ENCODE peak calls at places on chromosomes 13 and 19, in four cellular contexts. C is breast epithelium, I is H9, E is Caco-2. T is an unnamed sample. For H3K9me3, the result is how much of the 10 kb centered on the place peaks cover.

GRCh38 chr13:26343816-26344215 is 89.9 kb downstream of the CDK8 start:
- DNase-seq in C (no peak), I (no peak), E (no peak), T (no peak)

GRCh38 chr13:28655566-28655965 is 3.4 kb upstream of the POMP start:
- DNase-seq in C (no peak), I (no peak), E (no peak), T (no peak)

GRCh38 chr13:21901772-21902708 is 231.2 kb downstream of the FGF9 start:
- DNase-seq in C (no peak), I (peak), E (no peak), T (no peak)

GRCh38 chr13:98188544-98189166 is 11.6 kb upstream of the RNF113B start:
- DNase-seq in C (no peak), I (no peak), E (no peak), T (no peak)

GRCh38 chr19:58001895-58002369 is 688 bp downstream of the ZNF606 start:
- DNase-seq in C (no peak), I (no peak), E (no peak), T (no peak)

GRCh38 chr13:47457631-47458030 is 543.4 kb downstream of the SUCLA2 start:
- DNase-seq in C (no peak), I (no peak), E (no peak), T (no peak)

GRCh38 chr19:10826236-10826635 is 9.8 kb downstream of the TMED1 start:
- DNase-seq in C (no peak), I (no peak), E (no peak), T (no peak)

GRCh38 chr13:50209646-50210045 is 194.4 kb downstream of the KCNRG start:
- DNase-seq in C (no peak), I (no peak), E (no peak), T (no peak)

GRCh38 chr13:45078003-45078402 is 42.3 kb upstream of the GTF2F2 start:
- DNase-seq in C (no peak), I (no peak), E (no peak), T (no peak)

GRCh38 chr19:18606281-18607221 is at the start of gene CRLF1:
- DNase-seq in C (no peak), I (no peak), E (no peak), T (peak)

GRCh38 chr19:8086849-8087248 is 34.3 kb downstream of the CCL25 start:
- DNase-seq in C (no peak), I (no peak), E (no peak), T (no peak)

GRCh38 chr19:51607077-51607476 is 23.1 kb downstream of the SIGLEC5 start:
- DNase-seq in C (no peak), I (no peak), E (no peak), T (no peak)

GRCh38 chr13:41706189-41706588 is 248.8 kb downstream of the RGCC start:
- DNase-seq in C (no peak), I (no peak), E (no peak), T (no peak)

GRCh38 chr13:110869805-110870706 is 44.8 kb downstream of the ANKRD10 start:
- DNase-seq in C (peak), I (peak), E (peak), T (peak)

GRCh38 chr13:54890976-54891375 is 1862.4 kb downstream of the OLFM4 start:
- DNase-seq in C (no peak), I (no peak), E (no peak), T (no peak)
- H3K9me3 ChIP-seq in C (under half), I (under half), E (under half), T (under half)

GRCh38 chr13:18947376-18947977 is 234.1 kb downstream of the TUBA3C start:
- DNase-seq in C (no peak), I (no peak), E (no peak), T (no peak)
- H3K9me3 ChIP-seq in C (under half), I (half or more), E (under half), T (under half)

DNA sequence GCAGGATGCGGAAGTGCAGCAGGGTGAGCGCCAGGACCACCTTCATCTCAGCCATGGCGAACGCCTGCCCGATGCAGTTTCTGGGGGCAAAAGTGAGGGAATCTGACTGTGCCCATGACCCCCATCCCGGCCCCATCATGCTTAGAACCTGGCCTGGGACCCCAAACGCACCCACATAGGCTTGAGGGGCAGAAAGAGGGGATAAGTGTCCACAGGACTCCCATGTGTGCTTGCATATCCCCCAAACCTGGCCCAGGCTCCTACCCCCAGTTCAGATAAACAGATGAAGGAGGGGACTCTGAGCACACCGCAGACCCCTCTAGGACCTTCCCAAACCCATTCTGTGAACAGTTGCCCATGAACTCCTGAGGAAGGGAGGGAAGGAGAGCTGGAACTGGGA is 16.0 kb upstream of the CYP4F2 start:
- DNase-seq in C (no peak), I (no peak), E (no peak), T (no peak)
- H3K9me3 ChIP-seq in C (under half), I (half or more), E (under half), T (under half)

GRCh38 chr19:54517483-54517882 is 14.9 kb downstream of the LAIR2 start:
- DNase-seq in C (peak), I (peak), E (peak), T (peak)
- H3K9me3 ChIP-seq in C (under half), I (half or more), E (under half), T (under half)

GRCh38 chr19:6955082-6955481 is 66.1 kb downstream of the MBD3L2B start:
- DNase-seq in C (no peak), I (no peak), E (no peak), T (no peak)

GRCh38 chr19:6963937-6964336 is 57.3 kb downstream of the MBD3L2B start:
- DNase-seq in C (no peak), I (no peak), E (no peak), T (no peak)

GRCh38 chr19:6963259-6963852 is 57.9 kb downstream of the MBD3L2B start:
- DNase-seq in C (no peak), I (no peak), E (no peak), T (no peak)

GRCh38 chr19:6956573-6956972 is 64.7 kb downstream of the MBD3L2B start:
- DNase-seq in C (no peak), I (no peak), E (no peak), T (no peak)

GRCh38 chr19:6958786-6959185 is 62.4 kb downstream of the MBD3L2B start:
- DNase-seq in C (no peak), I (no peak), E (no peak), T (no peak)
- H3K9me3 ChIP-seq in C (under half), I (half or more), E (under half), T (under half)

DNA sequence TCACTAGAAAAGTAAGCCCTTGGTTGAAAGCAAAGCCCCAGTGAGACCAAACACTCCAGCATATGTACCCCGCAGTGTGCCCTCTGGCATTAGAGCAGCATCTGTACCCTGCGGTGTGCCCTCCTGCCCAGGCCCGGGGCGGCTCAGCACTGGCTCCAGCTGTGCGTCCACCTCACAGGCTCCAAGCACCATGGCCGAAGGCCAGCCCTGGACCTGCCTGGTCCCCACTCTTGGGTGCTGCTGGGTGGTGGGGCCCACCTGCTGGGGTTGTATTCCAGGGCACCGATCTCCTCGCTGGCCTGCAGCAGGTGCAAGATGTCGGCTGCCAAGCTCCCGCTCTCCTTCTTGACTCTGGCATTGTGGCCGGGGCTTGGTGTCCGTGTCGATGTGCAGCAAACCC is 230.2 kb downstream of the TUBA3C start:
- DNase-seq in C (no peak), I (no peak), E (no peak), T (no peak)
- H3K9me3 ChIP-seq in C (under half), I (half or more), E (under half), T (under half)

GRCh38 chr19:22620401-22620800 is 13.7 kb upstream of the ZNF492 start:
- DNase-seq in C (no peak), I (no peak), E (no peak), T (no peak)

GRCh38 chr19:22619371-22619770 is 14.8 kb upstream of the ZNF492 start:
- DNase-seq in C (no peak), I (no peak), E (no peak), T (no peak)

GRCh38 chr19:22619932-22620331 is 14.2 kb upstream of the ZNF492 start:
- DNase-seq in C (no peak), I (no peak), E (no peak), T (no peak)

GRCh38 chr19:22622020-22622419 is 12.1 kb upstream of the ZNF492 start:
- DNase-seq in C (no peak), I (no peak), E (no peak), T (no peak)

DNA sequence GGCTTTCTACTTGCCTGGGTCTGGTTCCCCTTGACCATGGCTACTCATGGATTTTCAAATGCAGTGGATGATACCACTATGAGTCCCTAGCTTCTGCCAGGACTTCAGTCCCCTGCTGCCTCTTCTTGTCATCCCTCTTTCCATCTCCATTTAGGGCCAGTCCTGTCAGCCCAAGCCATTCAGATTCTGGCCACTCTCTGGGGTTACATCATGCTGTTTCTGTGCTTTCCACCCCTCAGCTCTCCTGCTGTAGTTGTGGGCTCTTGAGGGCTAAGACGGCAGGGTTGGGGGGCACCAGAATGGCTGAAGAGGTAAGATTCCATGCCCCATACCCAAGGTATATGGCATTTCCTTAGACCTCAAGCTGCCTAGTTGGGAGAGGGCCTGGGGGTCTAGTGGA is 13.2 kb upstream of the ZNF492 start:
- DNase-seq in C (no peak), I (no peak), E (no peak), T (no peak)
- H3K9me3 ChIP-seq in C (under half), I (half or more), E (under half), T (under half)

GRCh38 chr19:56637976-56638555 is 4.9 kb upstream of the SMIM17 start:
- DNase-seq in C (peak), I (peak), E (peak), T (peak)
- H3K9me3 ChIP-seq in C (under half), I (under half), E (under half), T (under half)

DNA sequence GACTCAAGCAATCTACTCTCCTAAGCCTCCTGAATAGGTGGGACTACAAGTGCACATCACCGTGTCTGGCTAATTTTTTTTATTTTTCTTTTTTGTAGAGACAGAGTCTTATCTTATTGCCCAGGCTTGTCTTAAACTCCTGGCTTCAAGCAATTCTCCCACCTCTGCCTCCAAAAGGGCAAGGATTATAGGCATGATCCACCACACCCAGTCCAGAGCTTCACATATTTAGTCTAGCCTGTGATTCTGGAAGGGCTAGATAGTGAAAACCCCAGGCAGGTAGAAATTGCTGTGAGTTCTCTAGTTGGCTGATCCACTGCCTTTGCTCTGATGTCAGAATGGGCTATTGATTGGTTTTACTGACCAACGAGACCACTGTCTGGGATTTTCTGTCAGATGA is 854.6 kb upstream of the MIR17HG start:
- DNase-seq in C (no peak), I (no peak), E (no peak), T (no peak)
- H3K9me3 ChIP-seq in C (under half), I (under half), E (under half), T (under half)